ENCODE peak calls at places on chromosomes 1 and 21, in five cellular contexts. L, M, K, F and T are unnamed samples.

GRCh38 chr1:53579221-53580008 is 120.2 kb downstream of the DMRTB1 start:
- DNase-seq in F (no peak), L (no peak), M (no peak), K (no peak), T (no peak)

GRCh38 chr1:70075751-70076150 is 129.6 kb downstream of the LRRC40 start:
- DNase-seq in K (no peak), L (no peak), M (no peak), F (no peak), T (no peak)

GRCh38 chr21:34892196-34892595 is 156.9 kb downstream of the RUNX1 start:
- DNase-seq in L (no peak), M (no peak), F (no peak), K (no peak), T (no peak)

GRCh38 chr1:244214009-244214967 is 163.2 kb downstream of the ZBTB18 start:
- DNase-seq in M (no peak), L (peak), K (no peak), F (peak), T (no peak)

GRCh38 chr1:113074237-113074636 is 1.2 kb downstream of the LRIG2 start:
- DNase-seq in K (no peak), L (no peak), F (no peak), M (no peak), T (no peak)

GRCh38 chr1:78005755-78006154 is 1.0 kb downstream of the DNAJB4 start:
- DNase-seq in L (peak), F (peak), M (no peak), K (peak), T (peak)

GRCh38 chr1:27395441-27396195 is 3.2 kb downstream of the GPR3 start:
- DNase-seq in F (peak), L (peak), M (peak), K (peak), T (no peak)

GRCh38 chr1:210251680-210252490 is 19.3 kb downstream of the SERTAD4 start:
- DNase-seq in F (no peak), K (no peak), L (no peak), M (peak), T (no peak)

GRCh38 chr1:9128520-9129371 is at the start of gene GPR157:
- DNase-seq in M (peak), L (no peak), F (peak), K (peak), T (peak)

GRCh38 chr1:81234237-81234636 is 566.5 kb upstream of the ADGRL2 start:
- DNase-seq in M (no peak), L (no peak), K (no peak), F (no peak), T (peak)

GRCh38 chr1:65108025-65108692 is 39.8 kb upstream of the AK4 start:
- DNase-seq in L (no peak), K (no peak), F (no peak), M (no peak), T (peak)

GRCh38 chr1:83026745-83027144 is 972.2 kb downstream of the TTLL7 start:
- DNase-seq in K (no peak), M (no peak), F (peak), L (no peak), T (no peak)

GRCh38 chr1:92736395-92736794 is 48.5 kb downstream of the EVI5 start:
- DNase-seq in L (no peak), K (no peak), M (no peak), F (peak), T (no peak)

GRCh38 chr1:215292906-215293305 is 210.4 kb downstream of the KCNK2 start:
- DNase-seq in F (no peak), K (no peak), M (no peak), L (no peak), T (no peak)

GRCh38 chr1:235067396-235068154 is 61.1 kb downstream of the TOMM20 start:
- DNase-seq in L (peak), K (peak), F (peak), M (peak), T (no peak)

GRCh38 chr21:31371715-31372114 is 27.7 kb upstream of the TIAM1 start:
- DNase-seq in M (no peak), K (no peak), L (no peak), F (no peak), T (no peak)

GRCh38 chr1:83554174-83554573 is 444.8 kb downstream of the TTLL7 start:
- DNase-seq in M (no peak), L (no peak), F (peak), K (peak), T (no peak)

GRCh38 chr1:201335901-201336300 is 41.6 kb downstream of the TNNT2 start:
- DNase-seq in K (no peak), F (no peak), L (no peak), M (no peak), T (no peak)

GRCh38 chr1:117531222-117531621 is 74.6 kb upstream of the TENT5C start:
- DNase-seq in M (no peak), F (no peak), K (no peak), L (no peak), T (no peak)

GRCh38 chr1:67843335-67843734 is 10.1 kb upstream of the GNG12 start:
- DNase-seq in K (no peak), L (no peak), F (peak), M (no peak), T (no peak)

GRCh38 chr21:37658994-37659458 is 257.2 kb downstream of the KCNJ6 start:
- DNase-seq in K (no peak), F (peak), M (peak), L (peak), T (peak)

GRCh38 chr1:236308827-236309226 is 27.1 kb upstream of the ERO1B start:
- DNase-seq in F (no peak), M (no peak), L (no peak), K (no peak), T (peak)

GRCh38 chr1:185741551-185741950 is 7.4 kb downstream of the HMCN1 start:
- DNase-seq in M (no peak), L (no peak), F (peak), K (no peak), T (no peak)

GRCh38 chr1:55568732-55569131 is 353.6 kb upstream of the USP24 start:
- DNase-seq in M (no peak), L (no peak), F (no peak), K (no peak), T (no peak)

GRCh38 chr1:26833432-26834405 is 7.2 kb downstream of the ZDHHC18 start:
- DNase-seq in L (no peak), M (no peak), K (no peak), F (no peak), T (no peak)

GRCh38 chr1:230335861-230336549 is 90.1 kb downstream of the PGBD5 start:
- DNase-seq in K (no peak), L (no peak), F (peak), M (no peak), T (no peak)

GRCh38 chr1:25971044-25971881 is 26.6 kb downstream of the PAFAH2 start:
- DNase-seq in L (no peak), F (no peak), K (no peak), M (no peak), T (no peak)

GRCh38 chr1:65149391-65149729 is 1.4 kb downstream of the AK4 start:
- DNase-seq in K (no peak), F (peak), L (no peak), M (no peak), T (no peak)

GRCh38 chr1:211589782-211590721 is 11.1 kb upstream of the SLC30A1 start:
- DNase-seq in L (no peak), F (peak), M (peak), K (peak), T (no peak)

GRCh38 chr1:32724678-32725594 is 22.4 kb upstream of the SYNC start:
- DNase-seq in F (peak), M (no peak), K (peak), L (peak), T (no peak)

GRCh38 chr1:206911064-206911663 is 10.6 kb downstream of the FCMR start:
- DNase-seq in K (no peak), F (peak), M (no peak), L (no peak), T (no peak)

GRCh38 chr1:19656780-19657475 is 7.7 kb upstream of the HTR6 start:
- DNase-seq in L (no peak), M (no peak), F (no peak), K (no peak), T (no peak)

GRCh38 chr1:67171978-67172377 is 5.7 kb downstream of the IL23R start:
- DNase-seq in L (no peak), M (no peak), F (no peak), K (no peak), T (no peak)

GRCh38 chr1:205715628-205716027 is 34.4 kb downstream of the NUCKS1 start:
- DNase-seq in L (no peak), K (no peak), F (no peak), M (no peak), T (no peak)

GRCh38 chr1:18922319-18922726 is 20.0 kb upstream of the ALDH4A1 start:
- DNase-seq in L (no peak), F (peak), K (peak), M (peak), T (peak)

GRCh38 chr21:14850394-14850793 is 214.4 kb downstream of the NRIP1 start:
- DNase-seq in M (no peak), F (peak), K (no peak), L (no peak), T (no peak)

GRCh38 chr1:156114101-156114918 is at the start of gene LMNA:
- DNase-seq in K (peak), F (peak), L (peak), M (peak), T (peak)
- TF ChIP-seq CTCF in K (no peak), F (no peak), L (no peak), M (no peak), T (no peak)

GRCh38 chr1:11727119-11727518 is 8.8 kb upstream of the AGTRAP start:
- DNase-seq in K (no peak), F (no peak), L (no peak), M (no peak), T (no peak)
- TF ChIP-seq CTCF in K (no peak), F (no peak), L (no peak), M (no peak), T (no peak)

DNA sequence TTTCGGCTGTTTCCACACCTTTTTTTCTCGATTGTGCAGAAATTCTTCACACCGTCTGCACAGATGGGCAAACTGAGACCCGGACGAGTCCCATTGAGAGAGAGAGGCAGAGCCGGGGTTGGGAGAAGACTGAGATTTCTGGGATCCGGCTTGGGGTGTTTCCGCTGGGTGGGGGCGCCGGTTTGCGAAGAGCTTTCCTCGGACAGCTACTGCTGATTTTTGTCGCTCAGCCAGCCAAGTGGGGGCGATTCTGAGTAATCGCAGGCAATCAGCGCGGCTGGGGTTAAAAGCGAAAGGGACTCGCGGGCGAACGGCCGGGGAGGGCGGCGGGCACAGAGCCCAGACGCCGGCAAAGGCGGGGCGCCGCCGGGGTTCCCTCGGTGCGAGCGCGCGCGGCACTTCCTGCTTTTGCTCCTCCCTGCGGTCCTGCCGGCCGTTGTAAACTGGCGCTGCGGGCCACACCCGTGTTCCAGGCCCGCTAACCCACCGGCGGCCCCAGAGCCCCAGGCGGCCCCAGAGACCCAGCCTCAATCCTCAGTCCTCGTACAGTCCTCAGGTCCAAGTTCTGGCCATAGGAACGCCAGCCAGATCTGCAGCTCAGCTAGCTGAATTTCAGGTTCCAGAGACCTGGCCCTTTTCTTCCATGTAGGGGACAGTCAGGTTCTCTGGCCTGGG is 32.4 kb upstream of the JUN start:
- DNase-seq in F (peak), L (peak), M (peak), K (peak), T (no peak)
- TF ChIP-seq CTCF in F (no peak), L (no peak), M (no peak), K (peak), T (peak)

GRCh38 chr1:29713857-29714256 is 477.5 kb downstream of the PTPRU start:
- DNase-seq in K (no peak), F (peak), L (no peak), M (no peak), T (no peak)
- TF ChIP-seq CTCF in K (no peak), F (peak), L (peak), M (no peak), T (peak)

GRCh38 chr1:28736450-28737244 is at the start of gene YTHDF2:
- DNase-seq in M (peak), L (peak), K (peak), F (peak), T (peak)
- TF ChIP-seq CTCF in M (peak), L (peak), K (peak), F (peak), T (peak)

GRCh38 chr1:63557365-63557987 is 34.2 kb downstream of the EFCAB7 start:
- DNase-seq in M (no peak), F (peak), K (no peak), L (peak), T (no peak)
- TF ChIP-seq CTCF in M (peak), F (peak), K (peak), L (peak), T (peak)

GRCh38 chr1:155966135-155966534 is 12.2 kb downstream of the ARHGEF2 start:
- DNase-seq in K (no peak), F (no peak), L (no peak), M (no peak), T (no peak)
- TF ChIP-seq CTCF in K (peak), F (peak), L (peak), M (no peak), T (no peak)

DNA sequence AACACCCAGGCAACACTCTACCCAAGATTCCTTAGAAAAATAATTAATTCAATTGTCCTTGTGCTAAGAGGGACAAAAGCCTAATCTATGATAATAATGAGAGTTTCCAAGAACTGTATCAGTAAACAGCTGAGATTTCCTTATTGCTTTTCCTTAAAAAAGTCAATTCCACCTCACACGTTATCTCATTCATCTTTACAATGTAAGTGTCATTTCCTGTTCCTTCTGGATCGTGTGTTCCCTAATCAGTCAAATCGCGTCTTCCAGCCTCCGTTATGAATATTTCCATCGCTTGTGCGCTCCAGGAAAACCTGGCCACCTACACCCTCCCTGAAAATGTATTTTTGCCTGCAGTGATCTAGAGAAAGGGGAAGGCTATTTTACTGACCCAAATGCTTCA is 23.9 kb upstream of the CLDN17 start:
- DNase-seq in F (no peak), K (no peak), L (no peak), M (no peak), T (no peak)
- TF ChIP-seq CTCF in F (no peak), K (no peak), L (no peak), M (no peak), T (no peak)

GRCh38 chr1:166875734-166876539 is at the start of gene TADA1:
- DNase-seq in K (peak), M (peak), F (peak), L (peak), T (peak)
- TF ChIP-seq CTCF in K (peak), M (no peak), F (no peak), L (no peak), T (peak)